ENCODE peak calls at places on chromosomes 11 and 22, in eight cellular contexts. U, I, X, G, Y, D, J and O are unnamed samples.

GRCh38 chr11:98965775-98966174 is 55.0 kb upstream of the CNTN5 start:
- DNase-seq in U (no peak), X (no peak), D (no peak), Y (no peak), I (no peak), G (no peak), J (no peak), O (no peak)

GRCh38 chr22:42664976-42665831 is 16.0 kb upstream of the CYB5R3 start:
- DNase-seq in U (no peak), G (no peak), Y (no peak), D (no peak), X (no peak), J (no peak), I (no peak), O (no peak)

GRCh38 chr22:47034905-47035419 is 272.5 kb downstream of the TBC1D22A start:
- DNase-seq in Y (no peak), U (no peak), G (no peak), I (no peak), X (no peak), D (no peak), J (peak; percentile 26), O (no peak)

GRCh38 chr11:119933584-119933983 is 204.3 kb downstream of the TRIM29 start:
- DNase-seq in U (no peak), D (no peak), G (no peak), I (no peak), Y (no peak), X (no peak), J (no peak), O (no peak)

GRCh38 chr11:114082767-114083181 is 23.3 kb downstream of the ZBTB16 start:
- DNase-seq in Y (peak; percentile 48), J (no peak), I (no peak), D (no peak), X (no peak), U (no peak), G (no peak), O (no peak)

GRCh38 chr11:32395127-32395526 is 40.2 kb downstream of the WT1 start:
- DNase-seq in J (no peak), Y (no peak), U (no peak), D (no peak), I (no peak), G (no peak), X (no peak), O (no peak)

GRCh38 chr22:41681616-41682015 is 7.1 kb downstream of the SNU13 start:
- DNase-seq in G (peak; percentile 36), X (no peak), U (no peak), D (no peak), I (no peak), J (no peak), Y (peak; percentile 21), O (peak; percentile 27)

GRCh38 chr22:42263944-42264343 is 6.5 kb downstream of the TCF20 start:
- DNase-seq in J (no peak), G (no peak), X (no peak), I (no peak), Y (no peak), U (no peak), D (no peak), O (no peak)

GRCh38 chr11:44258190-44258489 is 51.8 kb downstream of the ALX4 start:
- DNase-seq in U (no peak), J (no peak), G (peak; percentile 22), X (no peak), D (no peak), I (no peak), Y (peak; percentile 50), O (peak; percentile 71)

GRCh38 chr11:29343465-29344333 is 673.1 kb downstream of the KCNA4 start:
- DNase-seq in D (peak; percentile 31), J (peak; percentile 70), U (peak; percentile 25), Y (peak; percentile 39), I (peak; percentile 73), G (peak; percentile 72), X (peak; percentile 54), O (peak; percentile 56)

GRCh38 chr11:235180-235997 is 753 bp downstream of the SIRT3 start:
- DNase-seq in G (no peak), I (no peak), D (no peak), X (no peak), Y (peak; percentile 48), U (peak; percentile 45), J (no peak), O (peak; percentile 19)

GRCh38 chr11:69593851-69594250 is 47.1 kb upstream of the CCND1 start:
- DNase-seq in X (no peak), J (no peak), G (no peak), I (no peak), Y (no peak), U (no peak), D (no peak), O (no peak)

GRCh38 chr22:23894710-23895598 is 771 bp downstream of the MIF start:
- DNase-seq in U (peak; percentile 75), I (peak; percentile 90), J (peak; percentile 88), X (peak; percentile 28), Y (peak; percentile 80), G (peak; percentile 78), D (peak; percentile 70), O (peak; percentile 69)

GRCh38 chr11:108097179-108097578 is 24.2 kb upstream of the ACAT1 start:
- DNase-seq in I (no peak), X (no peak), Y (no peak), D (no peak), G (no peak), J (no peak), U (no peak), O (no peak)

GRCh38 chr11:75615709-75616108 is 53.1 kb downstream of the MAP6 start:
- DNase-seq in G (no peak), Y (no peak), I (no peak), J (no peak), U (no peak), D (no peak), X (no peak), O (no peak)

DNA sequence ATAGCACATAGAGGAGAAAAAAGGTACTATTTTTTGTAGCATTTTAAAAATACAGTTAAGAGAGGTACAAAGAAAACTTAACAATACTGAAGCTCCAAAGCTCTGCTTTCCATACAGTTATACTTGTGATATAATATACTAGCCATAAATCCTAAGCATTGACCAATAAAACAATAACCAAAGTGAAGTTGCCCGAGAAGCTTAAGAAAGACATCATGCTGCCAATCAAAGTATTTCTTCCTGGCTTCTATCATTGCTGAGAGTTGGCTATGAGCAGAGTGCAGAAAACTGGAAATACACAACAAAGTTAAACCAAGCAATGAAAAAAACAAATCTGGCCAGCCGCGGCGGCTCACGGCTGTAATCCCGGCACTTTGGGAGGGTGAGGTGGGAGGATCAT is 84.2 kb downstream of the RBFOX2 start:
- DNase-seq in Y (no peak), X (no peak), U (no peak), J (no peak), I (no peak), D (no peak), G (no peak), O (no peak)
- H3K4me3 ChIP-seq in Y (no peak overlapping the region), X (no peak overlapping the region), U (no peak overlapping the region), J (no peak overlapping the region), I (no peak overlapping the region), D (no peak overlapping the region), G (peak overlapping the region; percentile 74), O (no peak overlapping the region)

DNA sequence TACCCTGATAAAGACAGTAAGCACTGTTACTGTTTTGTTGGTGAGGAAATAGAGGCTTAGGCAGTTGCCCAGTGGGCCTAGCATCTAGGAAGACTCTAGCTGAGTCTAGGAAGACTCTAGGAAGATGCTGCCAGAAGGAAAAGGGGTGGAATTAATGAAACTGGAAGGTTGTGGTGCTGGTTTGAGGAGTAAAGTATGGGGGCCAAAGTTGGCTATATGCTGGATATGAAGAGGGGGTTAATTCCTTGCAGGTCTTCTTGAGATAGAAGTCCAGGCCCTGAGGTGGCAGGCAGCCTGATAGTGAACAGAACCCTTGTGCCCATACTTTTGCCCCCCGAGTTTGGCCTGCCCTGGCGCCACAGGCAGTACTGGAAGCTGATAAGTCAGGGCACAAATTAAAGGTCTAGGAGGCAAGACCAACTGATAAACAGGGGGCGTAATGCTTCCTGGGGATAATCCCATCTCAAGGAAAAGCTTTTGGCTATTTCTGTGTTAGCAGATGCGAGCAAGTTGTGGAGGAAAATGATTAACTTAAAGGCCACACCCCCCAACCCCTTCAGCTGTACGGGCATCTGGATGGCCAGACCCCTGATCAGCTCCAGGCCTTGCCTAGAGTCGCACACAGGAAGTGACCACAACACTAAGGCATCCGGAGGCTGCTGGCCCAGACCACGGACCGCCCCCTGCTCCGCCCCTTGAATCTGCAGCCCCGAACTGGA is 3.1 kb downstream of the ILK start:
- DNase-seq in U (peak; percentile 96), X (peak; percentile 92), D (peak; percentile 91), J (peak; percentile 91), Y (peak; percentile 94), I (peak; percentile 95), G (peak; percentile 97), O (peak; percentile 92)
- H3K4me3 ChIP-seq in U (peak overlapping the region; percentile 14), X (peak overlapping the region; percentile 34), D (peak overlapping the region; percentile 75), J (no peak overlapping the region), Y (peak overlapping the region; percentile 36), I (peak overlapping the region; percentile 13), G (peak overlapping the region; percentile 51), O (peak overlapping the region; percentile 19)

DNA sequence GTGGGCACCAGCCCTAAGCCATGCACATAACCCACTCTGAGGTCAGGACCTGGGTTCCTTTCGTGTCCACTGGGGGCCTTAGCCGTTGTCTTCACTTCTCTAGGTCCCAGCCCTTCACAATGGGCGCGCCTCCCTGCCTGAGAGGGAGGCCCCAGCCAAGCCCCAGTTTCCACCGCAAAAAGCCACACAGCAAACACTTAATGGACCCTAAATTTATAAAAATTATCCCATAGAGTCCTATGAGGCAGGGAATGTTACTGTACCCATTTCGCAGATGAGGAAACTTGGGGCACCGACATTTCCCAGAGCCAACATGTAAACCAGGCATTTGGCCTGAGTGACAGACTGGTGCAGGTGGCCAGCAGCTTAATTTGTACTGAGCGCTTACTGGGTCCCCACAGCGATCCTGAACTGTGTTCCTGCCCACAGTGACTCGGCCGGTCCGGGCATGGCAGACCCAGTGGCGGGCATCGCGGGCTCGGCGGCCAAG is 1.3 kb downstream of the GAS2L1 start:
- DNase-seq in U (peak; percentile 15), I (peak; percentile 21), J (no peak), D (no peak), X (no peak), Y (no peak), G (no peak), O (no peak)
- H3K4me3 ChIP-seq in U (peak overlapping the region; percentile 54), I (peak overlapping the region; percentile 61), J (peak overlapping the region; percentile 75), D (peak overlapping the region; percentile 92), X (peak overlapping the region; percentile 75), Y (peak overlapping the region; percentile 81), G (peak overlapping the region; percentile 95), O (peak overlapping the region; percentile 72)

DNA sequence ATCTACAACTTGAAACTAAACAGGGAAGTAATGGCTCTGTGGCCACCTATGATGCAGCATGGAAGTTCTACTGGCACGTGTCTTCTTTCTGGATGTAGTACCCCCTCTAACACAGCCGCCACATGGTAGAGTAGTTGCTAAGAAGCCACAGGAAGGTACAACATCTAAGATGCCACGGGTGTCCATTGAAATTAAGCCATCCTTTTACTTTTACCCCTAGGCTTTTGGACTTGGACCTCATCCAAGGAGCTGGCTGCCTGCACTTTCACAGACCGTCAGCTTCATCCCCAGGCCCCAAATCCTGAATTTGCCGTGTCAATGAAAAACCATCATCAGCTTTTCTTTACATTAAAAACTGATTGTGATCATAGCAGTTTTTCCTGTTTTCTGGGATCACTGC is 102.3 kb downstream of the RPL27A start:
- DNase-seq in I (no peak), X (no peak), J (no peak), U (no peak), D (no peak), G (no peak), Y (no peak), O (no peak)
- H3K4me3 ChIP-seq in I (no peak overlapping the region), X (no peak overlapping the region), J (no peak overlapping the region), U (no peak overlapping the region), D (no peak overlapping the region), G (no peak overlapping the region), Y (no peak overlapping the region), O (no peak overlapping the region)